ENCODE peak calls at places on chromosomes 11 and 22, in four cellular contexts. I is spleen, S is A549, F is WTC11. Z is an unnamed sample.

GRCh38 chr22:17366830-17367229 is 2.4 kb upstream of the CECR2 start:
- DNase-seq in I (peak; percentile 81), S (peak; percentile 33), F (peak; percentile 78), Z (peak; percentile 65)

GRCh38 chr22:48803993-48804810 is 1023.5 kb downstream of the BRD1 start:
- DNase-seq in I (peak; percentile 64), S (no peak), F (no peak), Z (no peak)

GRCh38 chr11:86162257-86162656 is 82.3 kb upstream of the EED start:
- DNase-seq in I (no peak), S (peak; percentile 29), F (no peak), Z (no peak)

GRCh38 chr11:8258771-8259170 is 4.9 kb downstream of the LMO1 start:
- DNase-seq in I (peak; percentile 35), S (no peak), F (no peak), Z (no peak)

GRCh38 chr11:1752907-1753425 is 2.6 kb upstream of the IFITM10 start:
- DNase-seq in I (peak; percentile 68), S (no peak), F (no peak), Z (no peak)

GRCh38 chr22:43013355-43014061 is 1.4 kb downstream of the PACSIN2 start:
- DNase-seq in I (no peak), S (no peak), F (no peak), Z (no peak)

GRCh38 chr22:47299879-47300697 is 537.6 kb downstream of the TBC1D22A start:
- DNase-seq in I (no peak), S (no peak), F (no peak), Z (no peak)

GRCh38 chr11:73268671-73269271 is 3.4 kb upstream of the P2RY6 start:
- DNase-seq in I (no peak), S (no peak), F (no peak), Z (no peak)

GRCh38 chr11:57482782-57483569 is 22.6 kb downstream of the RTN4RL2 start:
- DNase-seq in I (peak; percentile 87), S (peak; percentile 44), F (peak; percentile 78), Z (peak; percentile 72)

GRCh38 chr11:111836766-111837165 is 34.6 kb downstream of the ALG9 start:
- DNase-seq in I (no peak), S (no peak), F (no peak), Z (no peak)

GRCh38 chr11:36347384-36347906 is 51.4 kb downstream of the PRR5L start:
- DNase-seq in I (no peak), S (no peak), F (no peak), Z (no peak)

GRCh38 chr11:19979519-19979845 is 180.8 kb downstream of the DBX1 start:
- DNase-seq in I (no peak), S (no peak), F (no peak), Z (no peak)

GRCh38 chr11:34243620-34244493 is 114.0 kb downstream of the ABTB2 start:
- DNase-seq in I (no peak), S (peak; percentile 94), F (no peak), Z (no peak)

DNA sequence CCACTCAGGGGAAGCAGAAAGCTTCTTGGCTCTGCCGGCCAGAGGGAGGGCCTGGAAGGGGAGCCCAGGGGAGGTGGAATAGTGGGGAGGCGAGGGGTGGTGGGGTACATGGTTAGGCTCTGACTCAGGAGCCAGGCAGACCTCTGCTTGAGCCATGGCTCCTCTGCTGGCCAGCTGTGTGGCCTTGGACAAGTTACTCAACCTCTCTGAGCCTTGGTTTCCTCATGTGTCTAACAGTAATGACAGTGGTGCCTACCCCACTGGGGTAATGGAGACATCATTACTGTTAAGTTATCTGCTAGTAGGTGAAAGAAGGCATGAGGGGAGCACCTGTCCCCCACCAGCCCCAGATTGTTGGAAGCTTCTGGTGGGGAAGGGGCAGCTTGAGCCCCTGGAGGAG is 12.2 kb upstream of the PDGFB start:
- DNase-seq in I (no peak), S (no peak), F (no peak), Z (no peak)
- TF ChIP-seq CTCF in I (no peak), S (no peak), F (no peak), Z (no peak)

GRCh38 chr22:23533328-23533762 is 46.7 kb downstream of the IGLL1 start:
- DNase-seq in I (peak; percentile 74), S (peak; percentile 58), F (peak; percentile 83), Z (peak; percentile 74)
- TF ChIP-seq CTCF in I (peak; percentile 48), S (no peak), F (no peak), Z (peak; percentile 67)

GRCh38 chr22:19942886-19943664 is 1.5 kb upstream of the TXNRD2 start:
- DNase-seq in I (no peak), S (peak; percentile 51), F (no peak), Z (no peak)

GRCh38 chr22:19942071-19942885 is 660 bp upstream of the TXNRD2 start:
- DNase-seq in I (no peak), S (peak; percentile 22), F (no peak), Z (no peak)

GRCh38 chr22:19940536-19941364 is 822 bp upstream of the COMT start:
- DNase-seq in I (no peak), S (no peak), F (no peak), Z (no peak)

GRCh38 chr22:19941365-19942070 is at the start of the genes COMT and TXNRD2:
- DNase-seq in I (peak; percentile 95), S (peak; percentile 46), F (peak; percentile 61), Z (peak; percentile 53)

DNA sequence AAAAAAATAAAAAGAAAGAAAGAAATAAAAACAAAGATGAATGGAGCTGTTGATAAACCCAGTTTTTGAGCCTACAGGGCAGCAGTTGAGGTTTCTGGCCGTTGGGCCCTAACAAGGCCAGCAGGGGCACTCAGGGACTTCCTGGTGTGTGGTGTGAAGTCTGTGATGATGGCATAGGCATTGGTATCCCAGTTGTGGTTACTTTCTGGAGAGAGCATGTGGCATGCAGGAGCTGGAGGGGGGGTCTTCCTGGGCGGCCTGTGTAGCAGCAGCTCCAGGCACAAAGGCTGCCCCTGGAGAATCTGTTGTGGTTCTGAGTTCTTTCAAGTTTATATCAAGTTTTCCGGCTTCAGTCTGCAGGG is 2.0 kb upstream of the TXNRD2 start:
- DNase-seq in I (no peak), S (peak; percentile 46), F (no peak), Z (no peak)
- TF ChIP-seq CTCF in I (no peak), S (no peak), F (no peak), Z (no peak)

GRCh38 chr22:28198692-28199091 is 279.6 kb upstream of the PITPNB start:
- DNase-seq in I (no peak), S (no peak), F (no peak), Z (no peak)
- TF ChIP-seq CTCF in I (no peak), S (no peak), F (no peak), Z (no peak)